ENCODE peak calls at places on chromosomes 13 and 19, in nine cellular contexts. One of them, this sample, is unnamed.

GRCh38 chr13:80386592-80386991 is 45.7 kb upstream of the SPRY2 start:
- DNase-seq in HepG2: no peak
- DNase-seq in transverse colon: no peak
- DNase-seq in esophagus muscularis mucosa: no peak
- DNase-seq in GM23338: no peak
- DNase-seq in prostate gland: no peak
- DNase-seq in sigmoid colon: no peak
- DNase-seq in HCT116: no peak
- DNase-seq in GM12891: no peak
- DNase-seq in this sample: no peak

GRCh38 chr13:105817011-105817410 is 718.5 kb downstream of the EFNB2 start:
- DNase-seq in HepG2: no peak
- DNase-seq in transverse colon: no peak
- DNase-seq in esophagus muscularis mucosa: no peak
- DNase-seq in GM23338: peak
- DNase-seq in prostate gland: no peak
- DNase-seq in sigmoid colon: no peak
- DNase-seq in HCT116: no peak
- DNase-seq in GM12891: no peak
- DNase-seq in this sample: no peak

GRCh38 chr19:35347171-35347929 is at the start of gene FFAR1:
- DNase-seq in HepG2: no peak
- DNase-seq in transverse colon: peak
- DNase-seq in esophagus muscularis mucosa: peak
- DNase-seq in GM23338: no peak
- DNase-seq in prostate gland: no peak
- DNase-seq in sigmoid colon: peak
- DNase-seq in HCT116: no peak
- DNase-seq in GM12891: peak
- DNase-seq in this sample: peak

GRCh38 chr19:13812544-13812943 is 17.3 kb downstream of the ZSWIM4 start:
- DNase-seq in HepG2: no peak
- DNase-seq in transverse colon: no peak
- DNase-seq in esophagus muscularis mucosa: no peak
- DNase-seq in GM23338: no peak
- DNase-seq in prostate gland: no peak
- DNase-seq in sigmoid colon: no peak
- DNase-seq in HCT116: no peak
- DNase-seq in GM12891: no peak
- DNase-seq in this sample: no peak

GRCh38 chr13:96090240-96091101 is 564 bp downstream of the HS6ST3 start:
- DNase-seq in HepG2: no peak
- DNase-seq in transverse colon: no peak
- DNase-seq in esophagus muscularis mucosa: no peak
- DNase-seq in GM23338: peak
- DNase-seq in prostate gland: no peak
- DNase-seq in sigmoid colon: no peak
- DNase-seq in HCT116: no peak
- DNase-seq in GM12891: peak
- DNase-seq in this sample: no peak

GRCh38 chr19:18649371-18650047 is 12.7 kb downstream of the KLHL26 start:
- DNase-seq in HepG2: no peak
- DNase-seq in transverse colon: peak
- DNase-seq in esophagus muscularis mucosa: no peak
- DNase-seq in GM23338: no peak
- DNase-seq in prostate gland: no peak
- DNase-seq in sigmoid colon: peak
- DNase-seq in HCT116: no peak
- DNase-seq in GM12891: no peak
- DNase-seq in this sample: no peak

GRCh38 chr13:74064805-74065204 is 69.4 kb downstream of the KLF12 start:
- DNase-seq in HepG2: no peak
- DNase-seq in transverse colon: no peak
- DNase-seq in esophagus muscularis mucosa: no peak
- DNase-seq in GM23338: no peak
- DNase-seq in prostate gland: no peak
- DNase-seq in sigmoid colon: no peak
- DNase-seq in HCT116: no peak
- DNase-seq in GM12891: no peak
- DNase-seq in this sample: no peak

GRCh38 chr19:38538793-38539528 is 78.8 kb downstream of the MAP4K1 start:
- DNase-seq in HepG2: no peak
- DNase-seq in transverse colon: no peak
- DNase-seq in esophagus muscularis mucosa: no peak
- DNase-seq in GM23338: no peak
- DNase-seq in prostate gland: no peak
- DNase-seq in sigmoid colon: no peak
- DNase-seq in HCT116: no peak
- DNase-seq in GM12891: no peak
- DNase-seq in this sample: no peak

GRCh38 chr19:24140591-24140990 is 53.6 kb downstream of the ZNF254 start:
- DNase-seq in HepG2: no peak
- DNase-seq in transverse colon: no peak
- DNase-seq in esophagus muscularis mucosa: no peak
- DNase-seq in GM23338: no peak
- DNase-seq in prostate gland: no peak
- DNase-seq in sigmoid colon: no peak
- DNase-seq in HCT116: no peak
- DNase-seq in GM12891: no peak
- DNase-seq in this sample: no peak

GRCh38 chr13:40102854-40103253 is 447.4 kb downstream of the COG6 start:
- DNase-seq in HepG2: peak
- DNase-seq in transverse colon: no peak
- DNase-seq in esophagus muscularis mucosa: no peak
- DNase-seq in GM23338: no peak
- DNase-seq in prostate gland: no peak
- DNase-seq in sigmoid colon: no peak
- DNase-seq in HCT116: peak
- DNase-seq in GM12891: no peak
- DNase-seq in this sample: no peak

GRCh38 chr13:111789420-111789819 is 277.5 kb upstream of the SOX1 start:
- DNase-seq in HepG2: no peak
- DNase-seq in transverse colon: no peak
- DNase-seq in esophagus muscularis mucosa: peak
- DNase-seq in GM23338: no peak
- DNase-seq in prostate gland: no peak
- DNase-seq in sigmoid colon: no peak
- DNase-seq in HCT116: no peak
- DNase-seq in GM12891: no peak
- DNase-seq in this sample: no peak

GRCh38 chr13:77699059-77699680 is 1.7 kb downstream of the SLAIN1 start:
- DNase-seq in HepG2: no peak
- DNase-seq in transverse colon: no peak
- DNase-seq in esophagus muscularis mucosa: no peak
- DNase-seq in GM23338: no peak
- DNase-seq in prostate gland: no peak
- DNase-seq in sigmoid colon: no peak
- DNase-seq in HCT116: no peak
- DNase-seq in GM12891: no peak
- DNase-seq in this sample: no peak

GRCh38 chr13:47603365-47603764 is 397.7 kb downstream of the SUCLA2 start:
- DNase-seq in HepG2: no peak
- DNase-seq in transverse colon: no peak
- DNase-seq in esophagus muscularis mucosa: no peak
- DNase-seq in GM23338: no peak
- DNase-seq in prostate gland: no peak
- DNase-seq in sigmoid colon: no peak
- DNase-seq in HCT116: no peak
- DNase-seq in GM12891: no peak
- DNase-seq in this sample: no peak

GRCh38 chr13:44259045-44260042 is 114.3 kb upstream of the SERP2 start:
- DNase-seq in HepG2: no peak
- DNase-seq in transverse colon: peak
- DNase-seq in esophagus muscularis mucosa: no peak
- DNase-seq in GM23338: no peak
- DNase-seq in prostate gland: no peak
- DNase-seq in sigmoid colon: no peak
- DNase-seq in HCT116: no peak
- DNase-seq in GM12891: peak
- DNase-seq in this sample: no peak

GRCh38 chr13:26183416-26183815 is 38.7 kb downstream of the RNF6 start:
- DNase-seq in HepG2: no peak
- DNase-seq in transverse colon: no peak
- DNase-seq in esophagus muscularis mucosa: no peak
- DNase-seq in GM23338: no peak
- DNase-seq in prostate gland: no peak
- DNase-seq in sigmoid colon: no peak
- DNase-seq in HCT116: no peak
- DNase-seq in GM12891: no peak
- DNase-seq in this sample: no peak

GRCh38 chr13:110197041-110197440 is 109.9 kb downstream of the COL4A1 start:
- DNase-seq in HepG2: peak
- DNase-seq in transverse colon: no peak
- DNase-seq in esophagus muscularis mucosa: no peak
- DNase-seq in GM23338: no peak
- DNase-seq in prostate gland: no peak
- DNase-seq in sigmoid colon: no peak
- DNase-seq in HCT116: no peak
- DNase-seq in GM12891: no peak
- DNase-seq in this sample: no peak
- TF ChIP-seq POLR2AphosphoS5 in HepG2: no peak
- TF ChIP-seq POLR2AphosphoS5 in transverse colon: no peak
- TF ChIP-seq POLR2AphosphoS5 in esophagus muscularis mucosa: no peak
- TF ChIP-seq POLR2AphosphoS5 in GM23338: no peak
- TF ChIP-seq POLR2AphosphoS5 in prostate gland: no peak
- TF ChIP-seq POLR2AphosphoS5 in sigmoid colon: no peak
- TF ChIP-seq POLR2AphosphoS5 in HCT116: no peak
- TF ChIP-seq POLR2AphosphoS5 in GM12891: no peak
- TF ChIP-seq POLR2AphosphoS5 in this sample: no peak

GRCh38 chr13:33090755-33091454 is 74.7 kb downstream of the KL start:
- DNase-seq in HepG2: peak
- DNase-seq in transverse colon: no peak
- DNase-seq in esophagus muscularis mucosa: no peak
- DNase-seq in GM23338: no peak
- DNase-seq in prostate gland: no peak
- DNase-seq in sigmoid colon: no peak
- DNase-seq in HCT116: no peak
- DNase-seq in GM12891: no peak
- DNase-seq in this sample: no peak

GRCh38 chr13:33087790-33088189 is 71.6 kb downstream of the KL start:
- DNase-seq in HepG2: no peak
- DNase-seq in transverse colon: no peak
- DNase-seq in esophagus muscularis mucosa: no peak
- DNase-seq in GM23338: no peak
- DNase-seq in prostate gland: no peak
- DNase-seq in sigmoid colon: no peak
- DNase-seq in HCT116: no peak
- DNase-seq in GM12891: no peak
- DNase-seq in this sample: no peak

GRCh38 chr13:33089311-33089710 is 73.1 kb downstream of the KL start:
- DNase-seq in HepG2: no peak
- DNase-seq in transverse colon: no peak
- DNase-seq in esophagus muscularis mucosa: no peak
- DNase-seq in GM23338: no peak
- DNase-seq in prostate gland: no peak
- DNase-seq in sigmoid colon: no peak
- DNase-seq in HCT116: no peak
- DNase-seq in GM12891: no peak
- DNase-seq in this sample: no peak

GRCh38 chr13:33096886-33097610 is 80.8 kb downstream of the KL start:
- DNase-seq in HepG2: no peak
- DNase-seq in transverse colon: no peak
- DNase-seq in esophagus muscularis mucosa: no peak
- DNase-seq in GM23338: no peak
- DNase-seq in prostate gland: no peak
- DNase-seq in sigmoid colon: no peak
- DNase-seq in HCT116: no peak
- DNase-seq in GM12891: no peak
- DNase-seq in this sample: no peak

DNA sequence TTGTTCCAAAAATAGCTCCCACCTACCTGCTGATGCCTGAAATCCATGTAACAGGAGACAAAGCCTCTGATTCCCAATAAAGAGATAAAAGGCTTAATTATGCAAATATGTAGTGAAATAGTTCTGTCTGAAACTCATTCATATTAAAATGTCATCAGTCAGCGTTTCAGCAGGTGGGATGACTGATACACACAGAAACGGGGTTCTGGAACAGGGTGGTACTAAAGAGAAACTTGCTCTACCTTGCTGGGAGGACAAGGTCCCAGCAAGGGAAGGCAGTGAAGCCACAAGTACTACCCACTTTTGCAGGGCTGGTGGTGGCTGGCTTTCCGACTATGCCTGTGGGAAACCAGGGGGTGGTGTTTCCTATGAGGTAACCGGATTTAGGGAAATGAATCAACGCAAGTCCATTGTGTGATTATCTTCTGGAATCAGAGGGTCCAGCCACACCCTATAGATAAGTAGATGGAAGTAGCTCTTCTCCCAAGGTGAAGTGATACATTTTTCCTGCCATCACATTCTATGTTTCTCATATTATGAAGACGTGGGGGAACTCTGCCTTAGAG is 76.3 kb downstream of the KL start:
- DNase-seq in HepG2: no peak
- DNase-seq in transverse colon: no peak
- DNase-seq in esophagus muscularis mucosa: no peak
- DNase-seq in GM23338: peak
- DNase-seq in prostate gland: no peak
- DNase-seq in sigmoid colon: no peak
- DNase-seq in HCT116: no peak
- DNase-seq in GM12891: no peak
- DNase-seq in this sample: no peak
- TF ChIP-seq POLR2AphosphoS5 in HepG2: no peak
- TF ChIP-seq POLR2AphosphoS5 in transverse colon: no peak
- TF ChIP-seq POLR2AphosphoS5 in esophagus muscularis mucosa: no peak
- TF ChIP-seq POLR2AphosphoS5 in GM23338: no peak
- TF ChIP-seq POLR2AphosphoS5 in prostate gland: no peak
- TF ChIP-seq POLR2AphosphoS5 in sigmoid colon: no peak
- TF ChIP-seq POLR2AphosphoS5 in HCT116: no peak
- TF ChIP-seq POLR2AphosphoS5 in GM12891: no peak
- TF ChIP-seq POLR2AphosphoS5 in this sample: no peak

GRCh38 chr19:6393982-6394412 is 1.0 kb upstream of the GTF2F1 start:
- DNase-seq in HepG2: no peak
- DNase-seq in transverse colon: peak
- DNase-seq in esophagus muscularis mucosa: no peak
- DNase-seq in GM23338: no peak
- DNase-seq in prostate gland: no peak
- DNase-seq in sigmoid colon: no peak
- DNase-seq in HCT116: no peak
- DNase-seq in GM12891: peak
- DNase-seq in this sample: no peak
- TF ChIP-seq POLR2AphosphoS5 in HepG2: no peak
- TF ChIP-seq POLR2AphosphoS5 in transverse colon: no peak
- TF ChIP-seq POLR2AphosphoS5 in esophagus muscularis mucosa: peak
- TF ChIP-seq POLR2AphosphoS5 in GM23338: no peak
- TF ChIP-seq POLR2AphosphoS5 in prostate gland: no peak
- TF ChIP-seq POLR2AphosphoS5 in sigmoid colon: no peak
- TF ChIP-seq POLR2AphosphoS5 in HCT116: no peak
- TF ChIP-seq POLR2AphosphoS5 in GM12891: no peak
- TF ChIP-seq POLR2AphosphoS5 in this sample: no peak

GRCh38 chr19:57773488-57773887 is 4.0 kb downstream of the ZNF586 start:
- DNase-seq in HepG2: no peak
- DNase-seq in transverse colon: no peak
- DNase-seq in esophagus muscularis mucosa: no peak
- DNase-seq in GM23338: no peak
- DNase-seq in prostate gland: no peak
- DNase-seq in sigmoid colon: no peak
- DNase-seq in HCT116: no peak
- DNase-seq in GM12891: no peak
- DNase-seq in this sample: no peak

GRCh38 chr19:57771417-57771816 is 1.9 kb downstream of the ZNF586 start:
- DNase-seq in HepG2: no peak
- DNase-seq in transverse colon: no peak
- DNase-seq in esophagus muscularis mucosa: no peak
- DNase-seq in GM23338: no peak
- DNase-seq in prostate gland: no peak
- DNase-seq in sigmoid colon: no peak
- DNase-seq in HCT116: no peak
- DNase-seq in GM12891: no peak
- DNase-seq in this sample: no peak

GRCh38 chr19:57769345-57770131 is at the start of gene ZNF586:
- DNase-seq in HepG2: no peak
- DNase-seq in transverse colon: peak
- DNase-seq in esophagus muscularis mucosa: peak
- DNase-seq in GM23338: peak
- DNase-seq in prostate gland: peak
- DNase-seq in sigmoid colon: peak
- DNase-seq in HCT116: peak
- DNase-seq in GM12891: peak
- DNase-seq in this sample: peak
- TF ChIP-seq POLR2AphosphoS5 in HepG2: no peak
- TF ChIP-seq POLR2AphosphoS5 in transverse colon: peak
- TF ChIP-seq POLR2AphosphoS5 in esophagus muscularis mucosa: peak
- TF ChIP-seq POLR2AphosphoS5 in GM23338: peak
- TF ChIP-seq POLR2AphosphoS5 in prostate gland: peak
- TF ChIP-seq POLR2AphosphoS5 in sigmoid colon: peak
- TF ChIP-seq POLR2AphosphoS5 in HCT116: peak
- TF ChIP-seq POLR2AphosphoS5 in GM12891: peak
- TF ChIP-seq POLR2AphosphoS5 in this sample: peak